ENCODE peak calls at places on chromosomes 2 and 18, in ten cellular contexts. One of them, this sample, is unnamed.

GRCh38 chr18:62716679-62717058 is 1.3 kb downstream of the PHLPP1 start:
- DNase-seq in CD8-positive, alpha-beta T cell: peak
- DNase-seq in A549: peak
- DNase-seq in fibroblast of pulmonary artery: no peak
- DNase-seq in endodermal cell: no peak
- DNase-seq in cardiac fibroblast: peak
- DNase-seq in fibroblast of the aortic adventitia: no peak
- DNase-seq in cardiac muscle cell: peak
- DNase-seq in H9: peak
- DNase-seq in pancreas: peak
- DNase-seq in this sample: peak

GRCh38 chr2:198127627-198128026 is 323.2 kb downstream of the PLCL1 start:
- DNase-seq in CD8-positive, alpha-beta T cell: peak
- DNase-seq in A549: peak
- DNase-seq in fibroblast of pulmonary artery: peak
- DNase-seq in endodermal cell: peak
- DNase-seq in cardiac fibroblast: peak
- DNase-seq in fibroblast of the aortic adventitia: peak
- DNase-seq in cardiac muscle cell: peak
- DNase-seq in H9: peak
- DNase-seq in pancreas: no peak
- DNase-seq in this sample: peak

GRCh38 chr18:22844643-22845042 is 88.5 kb upstream of the RBBP8 start:
- DNase-seq in CD8-positive, alpha-beta T cell: no peak
- DNase-seq in A549: no peak
- DNase-seq in fibroblast of pulmonary artery: no peak
- DNase-seq in endodermal cell: no peak
- DNase-seq in cardiac fibroblast: no peak
- DNase-seq in fibroblast of the aortic adventitia: peak
- DNase-seq in cardiac muscle cell: no peak
- DNase-seq in H9: no peak
- DNase-seq in pancreas: no peak
- DNase-seq in this sample: no peak

GRCh38 chr18:79248495-79249078 is 147.1 kb upstream of the NFATC1 start:
- DNase-seq in CD8-positive, alpha-beta T cell: no peak
- DNase-seq in A549: no peak
- DNase-seq in fibroblast of pulmonary artery: peak
- DNase-seq in endodermal cell: no peak
- DNase-seq in cardiac fibroblast: peak
- DNase-seq in fibroblast of the aortic adventitia: no peak
- DNase-seq in cardiac muscle cell: no peak
- DNase-seq in H9: no peak
- DNase-seq in pancreas: no peak
- DNase-seq in this sample: no peak

GRCh38 chr2:233068762-233069418 is 8.7 kb downstream of the INPP5D start:
- DNase-seq in CD8-positive, alpha-beta T cell: no peak
- DNase-seq in A549: no peak
- DNase-seq in fibroblast of pulmonary artery: no peak
- DNase-seq in endodermal cell: peak
- DNase-seq in cardiac fibroblast: no peak
- DNase-seq in fibroblast of the aortic adventitia: no peak
- DNase-seq in cardiac muscle cell: no peak
- DNase-seq in H9: no peak
- DNase-seq in pancreas: no peak
- DNase-seq in this sample: no peak

GRCh38 chr2:55992465-55992864 is 68.9 kb upstream of the EFEMP1 start:
- DNase-seq in CD8-positive, alpha-beta T cell: no peak
- DNase-seq in A549: peak
- DNase-seq in fibroblast of pulmonary artery: peak
- DNase-seq in endodermal cell: no peak
- DNase-seq in cardiac fibroblast: peak
- DNase-seq in fibroblast of the aortic adventitia: peak
- DNase-seq in cardiac muscle cell: no peak
- DNase-seq in H9: no peak
- DNase-seq in pancreas: no peak
- DNase-seq in this sample: no peak

GRCh38 chr2:151575338-151575737 is 158.9 kb downstream of the NEB start:
- DNase-seq in CD8-positive, alpha-beta T cell: no peak
- DNase-seq in A549: no peak
- DNase-seq in fibroblast of pulmonary artery: peak
- DNase-seq in endodermal cell: no peak
- DNase-seq in cardiac fibroblast: peak
- DNase-seq in fibroblast of the aortic adventitia: peak
- DNase-seq in cardiac muscle cell: no peak
- DNase-seq in H9: no peak
- DNase-seq in pancreas: no peak
- DNase-seq in this sample: no peak

GRCh38 chr18:55114856-55115255 is 155.6 kb upstream of the CCDC68 start:
- DNase-seq in CD8-positive, alpha-beta T cell: no peak
- DNase-seq in A549: no peak
- DNase-seq in fibroblast of pulmonary artery: peak
- DNase-seq in endodermal cell: no peak
- DNase-seq in cardiac fibroblast: peak
- DNase-seq in fibroblast of the aortic adventitia: peak
- DNase-seq in cardiac muscle cell: no peak
- DNase-seq in H9: no peak
- DNase-seq in pancreas: no peak
- DNase-seq in this sample: no peak

GRCh38 chr2:218086493-218086892 is 17.4 kb downstream of the RUFY4 start:
- DNase-seq in CD8-positive, alpha-beta T cell: no peak
- DNase-seq in A549: no peak
- DNase-seq in fibroblast of pulmonary artery: no peak
- DNase-seq in endodermal cell: no peak
- DNase-seq in cardiac fibroblast: no peak
- DNase-seq in fibroblast of the aortic adventitia: no peak
- DNase-seq in cardiac muscle cell: no peak
- DNase-seq in H9: no peak
- DNase-seq in pancreas: no peak
- DNase-seq in this sample: no peak

GRCh38 chr2:50196775-50197482 is 835.0 kb downstream of the NRXN1 start:
- DNase-seq in CD8-positive, alpha-beta T cell: no peak
- DNase-seq in A549: no peak
- DNase-seq in fibroblast of pulmonary artery: no peak
- DNase-seq in endodermal cell: peak
- DNase-seq in cardiac fibroblast: no peak
- DNase-seq in fibroblast of the aortic adventitia: no peak
- DNase-seq in cardiac muscle cell: no peak
- DNase-seq in H9: no peak
- DNase-seq in pancreas: no peak
- DNase-seq in this sample: no peak

GRCh38 chr2:238882083-238882755 is 34.3 kb downstream of the TWIST2 start:
- DNase-seq in CD8-positive, alpha-beta T cell: no peak
- DNase-seq in A549: no peak
- DNase-seq in fibroblast of pulmonary artery: no peak
- DNase-seq in endodermal cell: no peak
- DNase-seq in cardiac fibroblast: no peak
- DNase-seq in fibroblast of the aortic adventitia: no peak
- DNase-seq in cardiac muscle cell: no peak
- DNase-seq in H9: no peak
- DNase-seq in pancreas: no peak
- DNase-seq in this sample: no peak

GRCh38 chr2:197359859-197360258 is 49.3 kb upstream of the ANKRD44 start:
- DNase-seq in CD8-positive, alpha-beta T cell: no peak
- DNase-seq in A549: no peak
- DNase-seq in fibroblast of pulmonary artery: no peak
- DNase-seq in endodermal cell: peak
- DNase-seq in cardiac fibroblast: no peak
- DNase-seq in fibroblast of the aortic adventitia: no peak
- DNase-seq in cardiac muscle cell: no peak
- DNase-seq in H9: peak
- DNase-seq in pancreas: no peak
- DNase-seq in this sample: no peak

DNA sequence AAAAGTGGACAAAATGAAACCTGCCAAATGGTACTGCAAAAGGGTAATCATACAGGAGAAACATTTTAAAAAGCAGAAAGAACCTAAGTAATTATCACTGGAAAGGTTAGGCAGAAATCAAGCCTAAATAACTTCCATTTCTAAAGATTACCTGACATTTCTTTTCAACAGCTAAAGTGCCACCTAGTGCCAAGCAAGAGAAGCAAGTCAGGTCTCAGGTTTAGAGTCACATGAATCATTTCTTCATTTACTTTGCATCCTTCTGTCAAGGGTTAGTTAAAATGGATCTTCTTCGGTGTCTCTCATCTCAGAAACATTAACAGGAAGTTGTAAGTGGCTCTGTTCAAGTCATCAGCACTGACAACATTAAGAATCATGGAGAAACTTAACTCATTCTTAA is 90.3 kb downstream of the AKAIN1 start:
- DNase-seq in CD8-positive, alpha-beta T cell: no peak
- DNase-seq in A549: no peak
- DNase-seq in fibroblast of pulmonary artery: no peak
- DNase-seq in endodermal cell: no peak
- DNase-seq in cardiac fibroblast: no peak
- DNase-seq in fibroblast of the aortic adventitia: no peak
- DNase-seq in cardiac muscle cell: no peak
- DNase-seq in H9: no peak
- DNase-seq in pancreas: no peak
- DNase-seq in this sample: no peak
- TF ChIP-seq CTCF in CD8-positive, alpha-beta T cell: no peak
- TF ChIP-seq CTCF in A549: peak
- TF ChIP-seq CTCF in fibroblast of pulmonary artery: no peak
- TF ChIP-seq CTCF in endodermal cell: peak
- TF ChIP-seq CTCF in cardiac fibroblast: no peak
- TF ChIP-seq CTCF in fibroblast of the aortic adventitia: no peak
- TF ChIP-seq CTCF in cardiac muscle cell: no peak
- TF ChIP-seq CTCF in H9: peak
- TF ChIP-seq CTCF in pancreas: no peak
- TF ChIP-seq CTCF in this sample: no peak

DNA sequence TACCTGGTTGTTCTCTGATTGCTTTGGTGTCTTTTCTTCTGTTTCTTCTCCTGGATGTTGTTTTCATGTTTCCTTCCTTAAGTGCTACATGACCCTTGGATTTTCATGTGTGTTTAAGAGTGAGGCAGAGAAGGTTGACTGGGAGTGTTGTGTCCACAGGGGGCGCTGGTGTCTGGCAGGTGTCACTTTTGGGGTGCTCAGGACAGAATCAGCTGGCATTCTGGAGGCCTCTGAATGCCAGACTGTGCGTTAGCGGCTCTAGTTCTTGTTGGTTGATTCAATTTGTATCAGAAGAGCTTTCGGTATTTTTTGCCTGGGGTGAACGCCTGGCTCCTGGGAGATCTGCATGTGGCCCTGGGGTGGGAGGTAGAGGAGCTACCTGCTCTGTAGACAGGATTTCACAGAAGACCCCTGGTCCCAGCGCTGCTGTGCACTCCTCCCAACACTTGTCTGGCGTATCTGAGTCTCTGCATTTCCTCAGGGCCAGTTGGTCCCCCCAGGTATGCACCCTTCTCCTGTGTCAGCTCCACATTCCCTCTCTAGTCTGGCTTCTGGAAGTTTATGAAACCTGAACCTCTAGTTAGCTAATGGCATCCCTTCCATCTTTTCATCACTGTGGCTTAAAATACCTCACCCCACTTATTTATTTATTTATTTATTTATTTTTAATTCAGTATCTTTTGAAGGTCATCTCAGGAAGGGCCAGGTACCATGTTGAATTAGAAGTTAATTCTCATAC is 1.1 kb downstream of the GREB1 start:
- DNase-seq in CD8-positive, alpha-beta T cell: no peak
- DNase-seq in A549: no peak
- DNase-seq in fibroblast of pulmonary artery: no peak
- DNase-seq in endodermal cell: peak
- DNase-seq in cardiac fibroblast: no peak
- DNase-seq in fibroblast of the aortic adventitia: no peak
- DNase-seq in cardiac muscle cell: peak
- DNase-seq in H9: no peak
- DNase-seq in pancreas: no peak
- DNase-seq in this sample: no peak
- TF ChIP-seq CTCF in CD8-positive, alpha-beta T cell: no peak
- TF ChIP-seq CTCF in A549: no peak
- TF ChIP-seq CTCF in fibroblast of pulmonary artery: peak
- TF ChIP-seq CTCF in endodermal cell: peak
- TF ChIP-seq CTCF in cardiac fibroblast: peak
- TF ChIP-seq CTCF in fibroblast of the aortic adventitia: no peak
- TF ChIP-seq CTCF in cardiac muscle cell: peak
- TF ChIP-seq CTCF in H9: peak
- TF ChIP-seq CTCF in pancreas: peak
- TF ChIP-seq CTCF in this sample: no peak

GRCh38 chr2:9093324-9093723 is 89.8 kb upstream of the MBOAT2 start:
- DNase-seq in CD8-positive, alpha-beta T cell: no peak
- DNase-seq in A549: no peak
- DNase-seq in fibroblast of pulmonary artery: no peak
- DNase-seq in endodermal cell: no peak
- DNase-seq in cardiac fibroblast: no peak
- DNase-seq in fibroblast of the aortic adventitia: no peak
- DNase-seq in cardiac muscle cell: no peak
- DNase-seq in H9: no peak
- DNase-seq in pancreas: no peak
- DNase-seq in this sample: no peak
- TF ChIP-seq CTCF in CD8-positive, alpha-beta T cell: no peak
- TF ChIP-seq CTCF in A549: no peak
- TF ChIP-seq CTCF in fibroblast of pulmonary artery: no peak
- TF ChIP-seq CTCF in endodermal cell: no peak
- TF ChIP-seq CTCF in cardiac fibroblast: no peak
- TF ChIP-seq CTCF in fibroblast of the aortic adventitia: no peak
- TF ChIP-seq CTCF in cardiac muscle cell: no peak
- TF ChIP-seq CTCF in H9: no peak
- TF ChIP-seq CTCF in pancreas: no peak
- TF ChIP-seq CTCF in this sample: no peak

GRCh38 chr18:46051731-46052461 is 20.2 kb downstream of the PSTPIP2 start:
- DNase-seq in CD8-positive, alpha-beta T cell: no peak
- DNase-seq in A549: no peak
- DNase-seq in fibroblast of pulmonary artery: peak
- DNase-seq in endodermal cell: no peak
- DNase-seq in cardiac fibroblast: peak
- DNase-seq in fibroblast of the aortic adventitia: peak
- DNase-seq in cardiac muscle cell: no peak
- DNase-seq in H9: no peak
- DNase-seq in pancreas: no peak
- DNase-seq in this sample: no peak

GRCh38 chr18:46042571-46043123 is 29.4 kb downstream of the PSTPIP2 start:
- DNase-seq in CD8-positive, alpha-beta T cell: no peak
- DNase-seq in A549: no peak
- DNase-seq in fibroblast of pulmonary artery: peak
- DNase-seq in endodermal cell: no peak
- DNase-seq in cardiac fibroblast: peak
- DNase-seq in fibroblast of the aortic adventitia: peak
- DNase-seq in cardiac muscle cell: no peak
- DNase-seq in H9: no peak
- DNase-seq in pancreas: no peak
- DNase-seq in this sample: no peak

GRCh38 chr18:46050268-46050667 is 21.8 kb downstream of the PSTPIP2 start:
- DNase-seq in CD8-positive, alpha-beta T cell: no peak
- DNase-seq in A549: no peak
- DNase-seq in fibroblast of pulmonary artery: no peak
- DNase-seq in endodermal cell: no peak
- DNase-seq in cardiac fibroblast: no peak
- DNase-seq in fibroblast of the aortic adventitia: no peak
- DNase-seq in cardiac muscle cell: no peak
- DNase-seq in H9: no peak
- DNase-seq in pancreas: no peak
- DNase-seq in this sample: no peak

GRCh38 chr18:46040747-46041104 is 31.3 kb downstream of the PSTPIP2 start:
- DNase-seq in CD8-positive, alpha-beta T cell: no peak
- DNase-seq in A549: no peak
- DNase-seq in fibroblast of pulmonary artery: no peak
- DNase-seq in endodermal cell: no peak
- DNase-seq in cardiac fibroblast: no peak
- DNase-seq in fibroblast of the aortic adventitia: no peak
- DNase-seq in cardiac muscle cell: no peak
- DNase-seq in H9: no peak
- DNase-seq in pancreas: no peak
- DNase-seq in this sample: no peak

GRCh38 chr18:46046126-46046525 is 25.9 kb downstream of the PSTPIP2 start:
- DNase-seq in CD8-positive, alpha-beta T cell: no peak
- DNase-seq in A549: no peak
- DNase-seq in fibroblast of pulmonary artery: no peak
- DNase-seq in endodermal cell: peak
- DNase-seq in cardiac fibroblast: no peak
- DNase-seq in fibroblast of the aortic adventitia: no peak
- DNase-seq in cardiac muscle cell: no peak
- DNase-seq in H9: peak
- DNase-seq in pancreas: no peak
- DNase-seq in this sample: no peak
- TF ChIP-seq CTCF in CD8-positive, alpha-beta T cell: no peak
- TF ChIP-seq CTCF in A549: no peak
- TF ChIP-seq CTCF in fibroblast of pulmonary artery: no peak
- TF ChIP-seq CTCF in endodermal cell: peak
- TF ChIP-seq CTCF in cardiac fibroblast: no peak
- TF ChIP-seq CTCF in fibroblast of the aortic adventitia: no peak
- TF ChIP-seq CTCF in cardiac muscle cell: no peak
- TF ChIP-seq CTCF in H9: peak
- TF ChIP-seq CTCF in pancreas: no peak
- TF ChIP-seq CTCF in this sample: no peak